ENCODE peak calls at places on chromosomes 3 and 15, in four cellular contexts. S, B, X and R are unnamed samples.

GRCh38 chr3:151282921-151283320 is 4.6 kb upstream of the P2RY14 start:
- DNase-seq in S (no peak), B (no peak), X (no peak), R (no peak)

GRCh38 chr3:145776782-145777408 is 384.1 kb downstream of the PLOD2 start:
- DNase-seq in S (no peak), B (no peak), X (peak; percentile 54), R (peak; percentile 23)

GRCh38 chr3:152198655-152199054 is 70.1 kb upstream of the MBNL1 start:
- DNase-seq in S (no peak), B (no peak), X (no peak), R (no peak)

GRCh38 chr15:42456971-42457370 is 34.0 kb downstream of the ZNF106 start:
- DNase-seq in S (no peak), B (no peak), X (no peak), R (no peak)

GRCh38 chr3:124765197-124765596 is 34.9 kb downstream of the UMPS start:
- DNase-seq in S (no peak), B (no peak), X (no peak), R (no peak)

GRCh38 chr3:50303038-50303815 is at the start of gene HYAL1:
- DNase-seq in S (no peak), B (peak; percentile 77), X (peak; percentile 40), R (no peak)

GRCh38 chr3:38655708-38656300 is 6.3 kb upstream of the SCN5A start:
- DNase-seq in S (no peak), B (no peak), X (peak; percentile 47), R (no peak)

GRCh38 chr3:377158-377561 is 180.6 kb downstream of the CHL1 start:
- DNase-seq in S (no peak), B (no peak), X (peak; percentile 8), R (no peak)

GRCh38 chr3:15647629-15648167 is 46.2 kb downstream of the BTD start:
- DNase-seq in S (no peak), B (no peak), X (no peak), R (no peak)

GRCh38 chr3:136194409-136195257 is 1.5 kb downstream of the MSL2 start:
- DNase-seq in S (no peak), B (no peak), X (peak; percentile 29), R (no peak)

GRCh38 chr15:96261575-96262034 is 68.9 kb upstream of the NR2F2 start:
- DNase-seq in S (no peak), B (no peak), X (no peak), R (no peak)

GRCh38 chr15:90592144-90592887 is 62.6 kb downstream of the CRTC3 start:
- DNase-seq in S (no peak), B (no peak), X (no peak), R (no peak)

GRCh38 chr15:23483821-23484299 is 36.8 kb upstream of the GOLGA6L2 start:
- DNase-seq in S (no peak), B (no peak), X (no peak), R (no peak)

GRCh38 chr15:100129677-100130076 is 212.1 kb downstream of the ADAMTS17 start:
- DNase-seq in S (no peak), B (no peak), X (no peak), R (no peak)

GRCh38 chr15:100133981-100134711 is 207.6 kb downstream of the ADAMTS17 start:
- DNase-seq in S (no peak), B (no peak), X (no peak), R (no peak)

GRCh38 chr15:100131321-100132224 is 210.2 kb downstream of the ADAMTS17 start:
- DNase-seq in S (no peak), B (no peak), X (peak; percentile 17), R (no peak)

GRCh38 chr15:100133001-100133400 is 208.8 kb downstream of the ADAMTS17 start:
- DNase-seq in S (no peak), B (no peak), X (no peak), R (no peak)

DNA sequence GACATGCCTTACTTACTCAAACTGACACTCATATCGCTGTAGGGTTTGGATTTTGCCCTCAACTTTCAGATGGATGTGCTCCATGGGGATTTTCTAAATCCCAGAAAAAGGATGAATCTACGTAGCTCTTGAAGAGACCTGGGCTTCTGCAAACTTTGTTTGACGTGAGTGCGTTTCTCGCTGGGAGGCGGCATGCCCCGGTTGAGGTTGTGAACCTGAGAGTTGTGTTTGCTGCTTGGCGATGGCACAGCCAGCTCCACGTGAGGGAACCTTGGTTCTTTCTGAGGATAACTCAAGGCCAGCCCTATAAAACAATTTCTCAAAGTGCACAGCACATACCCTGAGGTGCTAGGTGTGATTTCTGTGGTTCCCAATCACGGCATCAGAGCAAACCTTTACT is 209.5 kb downstream of the ADAMTS17 start:
- DNase-seq in S (no peak), B (no peak), X (no peak), R (no peak)
- TF ChIP-seq CTCF in S (no peak), B (no peak), X (no peak), R (no peak)

GRCh38 chr3:126733061-126733430 is 29.0 kb downstream of the CHCHD6 start:
- DNase-seq in S (no peak), B (no peak), X (no peak), R (no peak)

GRCh38 chr3:126732281-126733060 is 28.4 kb downstream of the CHCHD6 start:
- DNase-seq in S (no peak), B (no peak), X (no peak), R (no peak)

GRCh38 chr3:126734324-126734723 is 30.3 kb downstream of the CHCHD6 start:
- DNase-seq in S (no peak), B (no peak), X (no peak), R (no peak)

GRCh38 chr3:126742057-126742456 is 38.0 kb downstream of the CHCHD6 start:
- DNase-seq in S (no peak), B (no peak), X (no peak), R (no peak)

GRCh38 chr3:126737527-126737926 is 33.5 kb downstream of the CHCHD6 start:
- DNase-seq in S (no peak), B (no peak), X (no peak), R (no peak)
- TF ChIP-seq CTCF in S (no peak), B (no peak), X (no peak), R (no peak)

DNA sequence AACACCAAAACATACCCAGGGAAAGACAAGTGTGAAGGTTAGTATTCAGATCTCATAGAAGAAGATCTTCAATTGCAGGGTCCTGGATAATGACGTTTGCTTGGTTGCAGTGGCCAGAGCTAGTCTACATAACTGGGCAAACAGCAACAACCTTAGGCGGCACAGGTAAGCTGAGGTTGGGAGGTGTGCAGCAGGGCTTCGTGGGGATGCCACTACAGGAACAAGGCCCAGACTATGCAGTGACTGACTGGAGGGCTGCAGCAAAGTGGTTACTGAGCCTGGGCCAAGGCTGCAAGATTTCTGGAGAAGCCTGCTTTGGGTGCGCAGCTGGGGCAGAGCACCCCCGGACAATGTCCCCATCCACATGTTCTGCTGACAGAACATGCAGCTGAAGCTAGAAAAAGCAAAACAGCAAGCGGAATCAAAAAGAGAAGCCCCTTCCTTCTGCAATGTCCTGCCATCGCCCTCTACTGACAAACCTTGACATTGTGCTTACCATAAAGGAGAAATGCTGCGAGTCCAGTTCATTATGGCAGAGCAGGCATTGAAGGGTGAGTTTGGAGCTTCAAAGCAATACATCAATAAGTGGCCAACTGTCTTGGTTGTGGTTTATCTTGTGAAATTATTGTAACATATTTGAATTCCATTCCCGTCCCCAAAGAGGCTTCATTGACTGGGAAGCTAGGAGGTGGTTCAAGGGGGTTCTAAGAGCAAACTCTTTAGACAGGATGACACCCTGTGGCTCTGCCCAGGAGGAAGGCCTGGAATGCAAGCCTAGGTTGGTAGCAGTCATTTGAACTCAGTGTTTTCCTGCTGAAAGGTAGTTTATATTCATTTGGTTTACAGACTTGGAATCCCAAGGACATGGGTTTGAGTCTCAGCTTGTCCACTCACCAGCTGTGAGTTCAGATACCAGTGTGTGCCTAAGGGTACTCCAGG is 217.0 kb downstream of the PDCD6IP start:
- DNase-seq in S (no peak), B (no peak), X (no peak), R (no peak)
- TF ChIP-seq CTCF in S (no peak), B (no peak), X (peak; percentile 17), R (peak; percentile 33)

GRCh38 chr3:190718097-190718496 is 144.4 kb downstream of the GMNC start:
- DNase-seq in S (no peak), B (no peak), X (no peak), R (no peak)
- TF ChIP-seq CTCF in S (no peak), B (no peak), X (no peak), R (no peak)

GRCh38 chr3:185215873-185216586 is 37.8 kb downstream of the EHHADH start:
- DNase-seq in S (no peak), B (no peak), X (no peak), R (no peak)
- TF ChIP-seq CTCF in S (peak; percentile 88), B (peak; percentile 49), X (peak; percentile 60), R (peak; percentile 69)

DNA sequence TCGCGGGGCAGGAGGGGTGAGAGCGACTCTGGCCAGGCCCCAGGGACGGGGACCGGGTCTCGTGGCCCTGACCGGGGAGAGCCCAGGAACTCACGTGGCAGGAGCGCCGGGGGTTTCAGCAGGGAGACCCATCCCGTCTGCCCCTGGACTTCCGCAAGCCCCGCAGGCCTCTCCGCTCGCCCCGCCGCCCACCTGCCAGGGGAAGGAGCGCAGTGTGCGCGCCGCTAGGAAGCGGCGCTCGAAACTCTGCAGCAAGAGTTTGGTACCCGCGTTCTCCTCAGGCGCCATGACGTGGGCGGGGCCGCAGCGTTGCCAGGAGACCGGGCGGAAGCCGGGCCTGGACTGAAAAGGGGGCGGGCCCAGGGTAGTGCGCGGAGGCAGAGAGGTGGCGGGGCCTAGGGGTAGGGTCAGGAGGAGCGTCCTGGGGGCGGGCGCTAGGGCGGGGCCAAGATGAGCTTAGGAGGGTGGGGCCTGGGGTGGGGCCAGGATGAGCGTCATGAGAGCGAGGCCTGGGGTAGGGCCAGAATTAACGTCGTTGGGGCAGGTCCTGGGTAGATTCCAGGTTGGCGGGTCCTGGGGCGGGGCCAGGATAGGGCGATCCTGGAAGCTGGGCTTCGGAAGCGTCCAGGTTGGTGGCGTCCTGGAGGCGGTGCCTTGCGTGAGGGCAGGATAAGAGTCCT is 29.7 kb downstream of the ALG1L2 start:
- DNase-seq in S (peak; percentile 99), B (peak; percentile 100), X (peak; percentile 100), R (peak; percentile 98)
- TF ChIP-seq CTCF in S (no peak), B (no peak), X (no peak), R (no peak)

GRCh38 chr3:169044341-169045113 is 619.0 kb downstream of the MECOM start:
- DNase-seq in S (no peak), B (no peak), X (no peak), R (no peak)
- TF ChIP-seq CTCF in S (no peak), B (no peak), X (no peak), R (no peak)

GRCh38 chr3:122099255-122099654 is 44.1 kb downstream of the CD86 start:
- DNase-seq in S (no peak), B (no peak), X (no peak), R (no peak)

GRCh38 chr3:122103821-122104514 is 48.8 kb downstream of the CD86 start:
- DNase-seq in S (no peak), B (no peak), X (no peak), R (no peak)

GRCh38 chr3:122100591-122101491 is 45.7 kb downstream of the CD86 start:
- DNase-seq in S (no peak), B (no peak), X (no peak), R (no peak)

GRCh38 chr3:122102191-122102935 is 47.2 kb downstream of the CD86 start:
- DNase-seq in S (no peak), B (no peak), X (no peak), R (no peak)

DNA sequence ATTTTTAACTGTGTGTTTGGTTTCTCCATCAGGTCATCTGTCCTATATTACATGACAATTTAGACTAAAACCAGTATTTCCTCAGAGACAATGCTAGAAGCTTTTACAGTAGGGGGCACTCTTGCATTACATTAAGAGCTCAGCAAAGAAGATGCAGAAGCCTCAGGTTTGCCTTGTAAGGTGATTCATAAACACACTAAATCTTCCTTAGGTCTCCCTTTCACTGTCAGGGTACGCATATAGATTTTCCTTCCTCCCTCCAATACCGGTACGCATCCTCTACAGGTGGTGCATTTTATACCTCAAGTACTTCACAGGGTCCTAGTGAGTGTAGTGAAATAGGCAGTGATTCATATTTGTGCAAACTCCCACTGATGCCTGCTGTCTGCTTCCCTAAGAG is 46.5 kb downstream of the CD86 start:
- DNase-seq in S (no peak), B (no peak), X (no peak), R (no peak)
- TF ChIP-seq CTCF in S (peak; percentile 36), B (peak; percentile 33), X (peak; percentile 46), R (peak; percentile 82)